ENCODE peak calls at places on chromosomes 5 and 9, in eight cellular contexts. One of them, this sample, is unnamed.

GRCh38 chr5:137635521-137635921 is 100.4 kb downstream of the KLHL3 start:
- DNase-seq in GM23338: no peak
- DNase-seq in neural progenitor cell: no peak
- DNase-seq in ascending aorta: no peak
- DNase-seq in AG04449: no peak
- DNase-seq in thyroid gland: no peak
- DNase-seq in heart right ventricle: no peak
- DNase-seq in psoas muscle: no peak
- DNase-seq in this sample: no peak

GRCh38 chr5:180078348-180078747 is 6.8 kb upstream of the RNF130 start:
- DNase-seq in ascending aorta: no peak
- DNase-seq in heart right ventricle: no peak
- DNase-seq in psoas muscle: no peak
- DNase-seq in GM23338: no peak
- DNase-seq in thyroid gland: no peak
- DNase-seq in AG04449: no peak
- DNase-seq in neural progenitor cell: no peak
- DNase-seq in this sample: no peak

GRCh38 chr5:90866333-90866732 is 307.7 kb downstream of the ADGRV1 start:
- DNase-seq in ascending aorta: no peak
- DNase-seq in neural progenitor cell: no peak
- DNase-seq in thyroid gland: no peak
- DNase-seq in psoas muscle: no peak
- DNase-seq in GM23338: peak
- DNase-seq in AG04449: no peak
- DNase-seq in heart right ventricle: no peak
- DNase-seq in this sample: no peak

GRCh38 chr9:24912767-24913166 is 367.1 kb upstream of the IZUMO3 start:
- DNase-seq in thyroid gland: no peak
- DNase-seq in psoas muscle: no peak
- DNase-seq in neural progenitor cell: no peak
- DNase-seq in GM23338: no peak
- DNase-seq in heart right ventricle: no peak
- DNase-seq in ascending aorta: no peak
- DNase-seq in AG04449: no peak
- DNase-seq in this sample: no peak

GRCh38 chr5:136066705-136067271 is 38.0 kb downstream of the TGFBI start:
- DNase-seq in thyroid gland: peak
- DNase-seq in neural progenitor cell: no peak
- DNase-seq in ascending aorta: no peak
- DNase-seq in heart right ventricle: peak
- DNase-seq in AG04449: no peak
- DNase-seq in GM23338: peak
- DNase-seq in psoas muscle: no peak
- DNase-seq in this sample: no peak

GRCh38 chr9:121500165-121500478 is 478 bp upstream of the GGTA1 start:
- DNase-seq in AG04449: no peak
- DNase-seq in GM23338: peak
- DNase-seq in neural progenitor cell: peak
- DNase-seq in ascending aorta: no peak
- DNase-seq in thyroid gland: no peak
- DNase-seq in psoas muscle: no peak
- DNase-seq in heart right ventricle: no peak
- DNase-seq in this sample: no peak

GRCh38 chr5:138536665-138537315 is 6.2 kb downstream of the ETF1 start:
- DNase-seq in GM23338: peak
- DNase-seq in AG04449: no peak
- DNase-seq in neural progenitor cell: no peak
- DNase-seq in ascending aorta: no peak
- DNase-seq in thyroid gland: no peak
- DNase-seq in psoas muscle: no peak
- DNase-seq in heart right ventricle: no peak
- DNase-seq in this sample: no peak

GRCh38 chr5:170450041-170450660 is 53.7 kb upstream of the KCNIP1 start:
- DNase-seq in psoas muscle: no peak
- DNase-seq in GM23338: no peak
- DNase-seq in ascending aorta: no peak
- DNase-seq in neural progenitor cell: no peak
- DNase-seq in thyroid gland: no peak
- DNase-seq in AG04449: no peak
- DNase-seq in heart right ventricle: no peak
- DNase-seq in this sample: no peak

GRCh38 chr9:107190031-107190935 is 92.8 kb upstream of the RAD23B start:
- DNase-seq in thyroid gland: no peak
- DNase-seq in AG04449: no peak
- DNase-seq in GM23338: no peak
- DNase-seq in neural progenitor cell: no peak
- DNase-seq in heart right ventricle: no peak
- DNase-seq in ascending aorta: no peak
- DNase-seq in psoas muscle: no peak
- DNase-seq in this sample: no peak

GRCh38 chr9:17137576-17137975 is 2.7 kb downstream of the CNTLN start:
- DNase-seq in thyroid gland: no peak
- DNase-seq in heart right ventricle: no peak
- DNase-seq in GM23338: no peak
- DNase-seq in neural progenitor cell: no peak
- DNase-seq in psoas muscle: no peak
- DNase-seq in ascending aorta: no peak
- DNase-seq in AG04449: peak
- DNase-seq in this sample: no peak

GRCh38 chr5:168192120-168192519 is 99.3 kb upstream of the WWC1 start:
- DNase-seq in thyroid gland: no peak
- DNase-seq in neural progenitor cell: no peak
- DNase-seq in psoas muscle: no peak
- DNase-seq in heart right ventricle: no peak
- DNase-seq in GM23338: no peak
- DNase-seq in AG04449: no peak
- DNase-seq in ascending aorta: no peak
- DNase-seq in this sample: no peak

GRCh38 chr5:15620501-15620900 is 120.5 kb downstream of the FBXL7 start:
- DNase-seq in GM23338: no peak
- DNase-seq in neural progenitor cell: no peak
- DNase-seq in ascending aorta: no peak
- DNase-seq in psoas muscle: no peak
- DNase-seq in AG04449: no peak
- DNase-seq in heart right ventricle: no peak
- DNase-seq in thyroid gland: peak
- DNase-seq in this sample: no peak

GRCh38 chr9:77511525-77511924 is 136.6 kb downstream of the GNA14 start:
- DNase-seq in GM23338: no peak
- DNase-seq in psoas muscle: no peak
- DNase-seq in heart right ventricle: no peak
- DNase-seq in ascending aorta: no peak
- DNase-seq in AG04449: no peak
- DNase-seq in neural progenitor cell: no peak
- DNase-seq in thyroid gland: no peak
- DNase-seq in this sample: no peak

GRCh38 chr5:116032094-116032517 is at the start of gene ARL14EPL:
- DNase-seq in thyroid gland: peak
- DNase-seq in AG04449: peak
- DNase-seq in heart right ventricle: no peak
- DNase-seq in ascending aorta: no peak
- DNase-seq in psoas muscle: peak
- DNase-seq in GM23338: peak
- DNase-seq in neural progenitor cell: peak
- DNase-seq in this sample: peak
- TF ChIP-seq CTCF in thyroid gland: no peak
- TF ChIP-seq CTCF in AG04449: peak
- TF ChIP-seq CTCF in heart right ventricle: no peak
- TF ChIP-seq CTCF in ascending aorta: peak
- TF ChIP-seq CTCF in psoas muscle: peak
- TF ChIP-seq CTCF in GM23338: peak
- TF ChIP-seq CTCF in neural progenitor cell: peak
- TF ChIP-seq CTCF in this sample: no peak

GRCh38 chr9:133030317-133031129 is at the start of gene GTF3C5:
- DNase-seq in GM23338: peak
- DNase-seq in thyroid gland: peak
- DNase-seq in ascending aorta: peak
- DNase-seq in heart right ventricle: peak
- DNase-seq in AG04449: peak
- DNase-seq in psoas muscle: peak
- DNase-seq in neural progenitor cell: peak
- DNase-seq in this sample: peak
- TF ChIP-seq CTCF in GM23338: no peak
- TF ChIP-seq CTCF in thyroid gland: no peak
- TF ChIP-seq CTCF in ascending aorta: no peak
- TF ChIP-seq CTCF in heart right ventricle: no peak
- TF ChIP-seq CTCF in AG04449: no peak
- TF ChIP-seq CTCF in psoas muscle: no peak
- TF ChIP-seq CTCF in neural progenitor cell: peak
- TF ChIP-seq CTCF in this sample: no peak

DNA sequence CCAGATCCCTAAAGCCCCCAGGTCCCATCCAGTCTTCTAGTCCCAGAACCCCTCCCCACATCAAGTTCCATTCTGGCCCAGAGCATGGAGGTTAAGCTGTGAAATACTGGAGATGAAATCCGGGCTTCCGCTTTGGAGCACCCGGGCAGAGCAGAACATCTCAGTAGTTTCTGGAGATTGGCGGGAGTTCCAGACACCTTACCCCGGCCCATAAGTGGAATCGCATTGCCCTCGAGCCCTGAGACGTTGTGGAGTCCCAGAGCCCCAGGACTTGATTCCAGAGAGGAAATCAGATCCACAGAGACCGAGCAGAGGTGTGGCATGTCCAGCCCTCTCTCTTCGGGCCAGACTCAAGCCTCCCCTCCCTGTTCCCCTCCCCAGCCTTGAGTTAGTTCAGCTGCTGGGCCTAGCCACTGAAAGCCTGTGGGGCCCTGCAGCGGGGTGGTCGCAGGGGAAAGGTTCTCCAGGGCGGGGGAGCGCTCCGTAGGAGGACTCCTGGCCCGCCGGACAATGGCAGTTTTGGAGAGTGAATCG is 937 bp upstream of the PAX5 start:
- DNase-seq in ascending aorta: no peak
- DNase-seq in psoas muscle: no peak
- DNase-seq in heart right ventricle: no peak
- DNase-seq in neural progenitor cell: peak
- DNase-seq in thyroid gland: no peak
- DNase-seq in GM23338: peak
- DNase-seq in AG04449: no peak
- DNase-seq in this sample: no peak
- TF ChIP-seq CTCF in ascending aorta: no peak
- TF ChIP-seq CTCF in psoas muscle: no peak
- TF ChIP-seq CTCF in heart right ventricle: no peak
- TF ChIP-seq CTCF in neural progenitor cell: peak
- TF ChIP-seq CTCF in thyroid gland: no peak
- TF ChIP-seq CTCF in GM23338: peak
- TF ChIP-seq CTCF in AG04449: no peak
- TF ChIP-seq CTCF in this sample: no peak

GRCh38 chr5:157823655-157824054 is 35.3 kb downstream of the CLINT1 start:
- DNase-seq in neural progenitor cell: no peak
- DNase-seq in ascending aorta: no peak
- DNase-seq in heart right ventricle: no peak
- DNase-seq in GM23338: no peak
- DNase-seq in thyroid gland: no peak
- DNase-seq in AG04449: no peak
- DNase-seq in psoas muscle: no peak
- DNase-seq in this sample: no peak

GRCh38 chr5:157827429-157827828 is 31.5 kb downstream of the CLINT1 start:
- DNase-seq in neural progenitor cell: no peak
- DNase-seq in GM23338: no peak
- DNase-seq in thyroid gland: no peak
- DNase-seq in heart right ventricle: no peak
- DNase-seq in ascending aorta: no peak
- DNase-seq in psoas muscle: no peak
- DNase-seq in AG04449: no peak
- DNase-seq in this sample: no peak

GRCh38 chr5:157828031-157828948 is 30.7 kb downstream of the CLINT1 start:
- DNase-seq in ascending aorta: no peak
- DNase-seq in GM23338: no peak
- DNase-seq in psoas muscle: no peak
- DNase-seq in heart right ventricle: no peak
- DNase-seq in AG04449: no peak
- DNase-seq in neural progenitor cell: no peak
- DNase-seq in thyroid gland: no peak
- DNase-seq in this sample: no peak

DNA sequence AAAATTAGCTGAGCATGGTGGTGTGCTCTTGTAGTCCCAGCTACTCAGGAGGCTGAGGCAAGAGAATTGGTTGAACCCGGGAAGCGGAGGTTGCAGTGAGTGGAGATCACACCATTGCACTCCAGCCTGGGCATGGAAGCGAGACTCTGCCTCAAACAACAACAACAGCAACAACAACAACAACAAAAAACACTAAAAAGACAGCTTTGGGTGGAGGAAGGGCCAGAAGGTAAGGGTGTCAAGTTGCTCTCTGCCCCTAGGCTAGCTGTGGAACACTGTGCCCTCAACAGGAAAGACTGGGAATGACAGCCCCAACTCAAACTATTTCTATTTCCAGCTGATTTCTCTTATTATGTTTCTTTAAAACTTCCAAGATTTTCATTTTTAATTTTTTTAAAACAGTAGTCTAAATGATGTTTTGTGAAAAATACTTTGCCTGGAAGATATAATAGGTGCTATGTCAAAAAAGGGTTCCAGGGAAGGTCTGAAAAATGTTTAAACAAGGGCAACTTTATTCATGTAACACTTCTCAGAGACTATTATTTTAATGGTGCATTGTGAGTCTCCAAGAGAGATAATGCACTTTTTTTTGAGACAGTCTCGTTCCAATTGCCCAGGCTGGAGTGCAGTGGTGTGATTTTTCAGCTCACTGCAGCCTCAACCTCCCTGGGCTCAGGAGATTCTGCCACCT is 29.9 kb downstream of the CLINT1 start:
- DNase-seq in neural progenitor cell: peak
- DNase-seq in GM23338: peak
- DNase-seq in psoas muscle: no peak
- DNase-seq in thyroid gland: no peak
- DNase-seq in ascending aorta: no peak
- DNase-seq in AG04449: no peak
- DNase-seq in heart right ventricle: no peak
- DNase-seq in this sample: no peak
- TF ChIP-seq CTCF in neural progenitor cell: peak
- TF ChIP-seq CTCF in GM23338: peak
- TF ChIP-seq CTCF in psoas muscle: peak
- TF ChIP-seq CTCF in thyroid gland: no peak
- TF ChIP-seq CTCF in ascending aorta: no peak
- TF ChIP-seq CTCF in AG04449: peak
- TF ChIP-seq CTCF in heart right ventricle: no peak
- TF ChIP-seq CTCF in this sample: no peak

GRCh38 chr9:130896233-130897012 is at the start of gene QRFP:
- DNase-seq in GM23338: no peak
- DNase-seq in heart right ventricle: no peak
- DNase-seq in thyroid gland: no peak
- DNase-seq in psoas muscle: no peak
- DNase-seq in ascending aorta: no peak
- DNase-seq in neural progenitor cell: no peak
- DNase-seq in AG04449: no peak
- DNase-seq in this sample: no peak
- TF ChIP-seq CTCF in GM23338: no peak
- TF ChIP-seq CTCF in heart right ventricle: no peak
- TF ChIP-seq CTCF in thyroid gland: no peak
- TF ChIP-seq CTCF in psoas muscle: no peak
- TF ChIP-seq CTCF in ascending aorta: no peak
- TF ChIP-seq CTCF in neural progenitor cell: no peak
- TF ChIP-seq CTCF in AG04449: no peak
- TF ChIP-seq CTCF in this sample: no peak